ENCODE peak calls at places on chromosomes 6 and 20, in five cellular contexts. N is stomach, W is spleen, M is RWPE2, R is body of pancreas. O is an unnamed sample.

GRCh38 chr20:53517146-53517545 is 76.5 kb downstream of the ZNF217 start:
- DNase-seq in W (no peak), R (no peak), M (peak; percentile 81), N (no peak), O (no peak)

GRCh38 chr6:166307981-166308768 is at the start of gene PRR18:
- DNase-seq in N (no peak), R (peak; percentile 14), M (no peak), W (peak; percentile 74), O (no peak)

GRCh38 chr6:144153971-144154370 is 3.7 kb downstream of the STX11 start:
- DNase-seq in W (no peak), R (no peak), N (no peak), M (no peak), O (no peak)

GRCh38 chr6:35146453-35146852 is 5.3 kb upstream of the TCP11 start:
- DNase-seq in N (peak; percentile 73), W (no peak), M (no peak), R (peak; percentile 38), O (peak; percentile 54)

GRCh38 chr6:169868458-169868857 is 117.0 kb downstream of the ERMARD start:
- DNase-seq in N (peak; percentile 57), R (peak; percentile 35), W (peak; percentile 87), M (no peak), O (no peak)

GRCh38 chr6:127083231-127084015 is 35.0 kb upstream of the RSPO3 start:
- DNase-seq in M (no peak), W (no peak), R (no peak), N (no peak), O (no peak)

GRCh38 chr6:56314683-56315523 is 67.5 kb upstream of the COL21A1 start:
- DNase-seq in R (peak; percentile 54), N (no peak), W (no peak), M (no peak), O (peak; percentile 66)

GRCh38 chr20:50478162-50479036 is 31.8 kb upstream of the PTPN1 start:
- DNase-seq in W (peak; percentile 92), N (peak; percentile 73), M (peak; percentile 93), R (peak; percentile 75), O (peak; percentile 73)

GRCh38 chr6:158569036-158569435 is 9.1 kb downstream of the TMEM181 start:
- DNase-seq in W (no peak), N (no peak), M (no peak), R (no peak), O (no peak)

GRCh38 chr20:16368645-16369292 is 204.5 kb downstream of the KIF16B start:
- DNase-seq in N (no peak), M (no peak), W (no peak), R (no peak), O (no peak)

GRCh38 chr6:167493961-167494697 is 169.2 kb downstream of the TTLL2 start:
- DNase-seq in M (no peak), R (peak; percentile 17), N (no peak), W (no peak), O (no peak)

GRCh38 chr6:17178754-17179153 is 76.9 kb downstream of the STMND1 start:
- DNase-seq in W (no peak), M (no peak), N (no peak), R (no peak), O (no peak)

GRCh38 chr6:5127106-5127687 is 42.1 kb downstream of the PPP1R3G start:
- DNase-seq in N (no peak), W (no peak), M (no peak), R (no peak), O (no peak)

GRCh38 chr6:39302669-39303424 is 11.4 kb downstream of the KCNK17 start:
- DNase-seq in R (peak; percentile 88), W (peak; percentile 96), M (no peak), N (peak; percentile 88), O (peak; percentile 89)

GRCh38 chr20:2693996-2694471 is 1.5 kb downstream of the EBF4 start:
- DNase-seq in M (no peak), W (peak; percentile 47), R (no peak), N (peak; percentile 23), O (no peak)

GRCh38 chr6:42696526-42697267 is 25.7 kb downstream of the PRPH2 start:
- DNase-seq in R (peak; percentile 15), N (no peak), M (no peak), W (no peak), O (peak; percentile 78)

GRCh38 chr6:11426571-11426970 is 111.0 kb upstream of the TMEM170B start:
- DNase-seq in N (no peak), M (no peak), R (no peak), W (no peak), O (no peak)

GRCh38 chr6:44697333-44697732 is 309.8 kb downstream of the CDC5L start:
- DNase-seq in N (no peak), R (no peak), W (no peak), M (no peak), O (no peak)

GRCh38 chr6:2222275-2222842 is 23.0 kb downstream of the GMDS start:
- DNase-seq in N (no peak), W (no peak), M (no peak), R (no peak), O (no peak)

GRCh38 chr6:131383421-131384411 is 189.3 kb upstream of the ARG1 start:
- DNase-seq in R (no peak), M (no peak), N (no peak), W (peak; percentile 82), O (no peak)

GRCh38 chr20:32007787-32008616 is 2.2 kb upstream of the CCM2L start:
- DNase-seq in M (no peak), N (no peak), R (peak; percentile 15), W (peak; percentile 87), O (peak; percentile 50)

GRCh38 chr6:89301586-89302194 is 13.4 kb downstream of the GABRR2 start:
- DNase-seq in R (no peak), W (no peak), N (no peak), M (no peak), O (no peak)

GRCh38 chr20:44540834-44541233 is 19.0 kb upstream of the SERINC3 start:
- DNase-seq in R (no peak), M (no peak), N (no peak), W (no peak), O (peak; percentile 70)

GRCh38 chr6:134422426-134423231 is 104.7 kb upstream of the SGK1 start:
- DNase-seq in M (peak; percentile 56), R (no peak), W (no peak), N (no peak), O (peak; percentile 97)

GRCh38 chr20:60437418-60437817 is 479.2 kb downstream of the CDH26 start:
- DNase-seq in M (no peak), R (no peak), W (no peak), N (no peak), O (no peak)

GRCh38 chr6:108123946-108124345 is 41.9 kb upstream of the NR2E1 start:
- DNase-seq in W (no peak), N (no peak), R (no peak), M (no peak), O (no peak)

GRCh38 chr6:96624957-96625356 is 62.0 kb downstream of the FHL5 start:
- DNase-seq in N (no peak), R (no peak), M (no peak), W (no peak), O (no peak)

DNA sequence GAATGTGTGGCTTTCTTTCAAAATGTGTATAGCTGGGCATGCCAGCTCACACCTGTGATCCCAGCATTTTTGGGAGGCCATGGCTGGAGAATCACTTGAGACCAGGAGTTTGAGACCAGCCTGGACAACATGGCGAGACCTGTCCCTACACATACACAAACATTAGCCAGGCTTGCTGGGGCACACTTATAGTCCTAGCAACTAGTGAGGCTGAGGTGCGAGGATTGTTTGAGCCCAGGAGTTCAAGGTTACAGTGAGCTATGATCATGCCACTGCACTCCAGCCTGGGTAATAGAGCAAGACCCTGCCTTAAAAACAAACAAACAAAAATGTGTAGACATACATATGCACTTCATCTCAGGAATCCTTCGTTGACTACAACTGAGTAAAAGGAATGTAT is 31.1 kb upstream of the PLEKHG1 start:
- DNase-seq in W (no peak), R (no peak), M (no peak), N (no peak), O (no peak)
- H3K4me1 ChIP-seq in W (peaks cover 12% of the 10 kb centered on the region), R (no peaks in the 10 kb centered on the region), M (no peaks in the 10 kb centered on the region), N (no peaks in the 10 kb centered on the region), O (peaks cover 35% of the 10 kb centered on the region)

GRCh38 chr20:711526-711925 is 35.9 kb upstream of the SCRT2 start:
- DNase-seq in W (peak; percentile 38), M (no peak), N (peak; percentile 13), R (no peak), O (no peak)
- H3K27me3 ChIP-seq in W (peaks cover 21% of the 10 kb centered on the region), M (peaks cover 23% of the 10 kb centered on the region), N (peaks cover 55% of the 10 kb centered on the region), R (no peaks in the 10 kb centered on the region), O (no peaks in the 10 kb centered on the region)

GRCh38 chr20:36860339-36860738 is 15.6 kb upstream of the TLDC2 start:
- DNase-seq in W (no peak), M (no peak), N (no peak), R (no peak), O (no peak)

GRCh38 chr20:36861625-36861874 is 14.4 kb upstream of the TLDC2 start:
- DNase-seq in M (no peak), W (peak; percentile 78), R (no peak), N (no peak), O (no peak)

GRCh38 chr20:36859282-36859555 is 16.7 kb upstream of the TLDC2 start:
- DNase-seq in N (no peak), M (no peak), W (no peak), R (no peak), O (no peak)

GRCh38 chr20:36860811-36861624 is 14.9 kb upstream of the TLDC2 start:
- DNase-seq in R (no peak), W (no peak), M (no peak), N (no peak), O (no peak)

DNA sequence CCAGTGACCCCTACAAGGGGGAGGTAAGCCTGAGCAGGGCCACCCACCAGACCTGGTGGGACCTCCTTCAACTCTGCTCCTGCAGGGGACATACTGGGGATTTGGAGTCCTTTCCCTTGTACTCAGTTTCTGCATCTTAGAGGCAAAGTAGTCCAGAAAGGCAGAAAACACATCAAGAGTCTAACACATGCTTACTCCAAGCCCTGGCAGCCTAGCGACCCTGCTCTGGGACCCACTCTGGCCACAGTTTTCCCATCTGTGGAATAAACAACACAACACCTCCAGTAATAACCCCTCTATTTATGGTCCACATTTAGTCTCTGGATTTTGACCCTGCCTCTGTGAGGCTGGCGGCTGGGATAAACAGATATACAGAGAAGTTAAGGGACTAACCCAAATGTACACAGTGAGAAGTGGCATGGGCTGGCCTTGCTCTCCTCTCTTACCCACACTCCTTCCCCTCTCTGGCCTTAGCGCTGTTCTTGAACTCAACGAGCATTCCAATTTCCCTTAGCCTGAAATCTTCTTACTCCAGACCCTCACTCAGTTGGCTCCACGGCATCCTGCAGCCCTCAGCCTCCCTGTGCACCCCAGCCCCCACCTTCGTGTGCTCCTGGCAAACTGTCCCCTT is 16.1 kb upstream of the TLDC2 start:
- DNase-seq in M (no peak), N (no peak), R (no peak), W (no peak), O (no peak)
- H3K4me1 ChIP-seq in M (peaks cover 68% of the 10 kb centered on the region), N (peaks cover 85% of the 10 kb centered on the region), R (peaks cover 52% of the 10 kb centered on the region), W (peaks cover 90% of the 10 kb centered on the region), O (peaks cover 32% of the 10 kb centered on the region)

GRCh38 chr6:25692472-25692871 is 40.5 kb downstream of the SCGN start:
- DNase-seq in N (no peak), W (no peak), R (no peak), M (no peak), O (no peak)

GRCh38 chr6:25694366-25694765 is 42.4 kb downstream of the SCGN start:
- DNase-seq in W (no peak), R (no peak), M (no peak), N (no peak), O (no peak)

GRCh38 chr6:25689966-25690365 is 38.0 kb downstream of the SCGN start:
- DNase-seq in R (no peak), M (no peak), N (no peak), W (no peak), O (no peak)

GRCh38 chr6:25695671-25696070 is 43.7 kb downstream of the SCGN start:
- DNase-seq in W (no peak), R (no peak), N (no peak), M (no peak), O (no peak)

GRCh38 chr6:25691885-25692284 is 39.9 kb downstream of the SCGN start:
- DNase-seq in W (no peak), N (no peak), M (no peak), R (no peak), O (no peak)
- H3K27me3 ChIP-seq in W (no peaks in the 10 kb centered on the region), N (peaks cover 3% of the 10 kb centered on the region), M (no peaks in the 10 kb centered on the region), R (no peaks in the 10 kb centered on the region), O (no peaks in the 10 kb centered on the region)